ENCODE peak calls at places on chromosomes 3 and 15, in eight cellular contexts. T is hypothalamus; Q is CD8-positive, alpha-beta memory T cell; E is body of pancreas; O is AG20443; U is stimulated activated CD8-positive, alpha-beta memory T cell treated with anti-CD3 and anti-CD28 coated beads, Interleukin-7, amount 100 ng/mL, for 4 hours; M is epithelial cell of esophagus; N is RWPE1. C is an unnamed sample.

GRCh38 chr15:73753250-73754130 is at the start of gene INSYN1:
- DNase-seq in T (no peak), Q (no peak), E (peak), O (peak), U (no peak), M (peak), N (peak), C (no peak)

GRCh38 chr3:122080188-122080587 is 25.0 kb downstream of the CD86 start:
- DNase-seq in T (no peak), Q (no peak), E (no peak), O (no peak), U (no peak), M (no peak), N (no peak), C (no peak)

GRCh38 chr3:66585696-66586095 is 84.9 kb upstream of the LRIG1 start:
- DNase-seq in T (no peak), Q (no peak), E (no peak), O (no peak), U (no peak), M (peak), N (no peak), C (no peak)

GRCh38 chr3:29649815-29650547 is 369.1 kb downstream of the RBMS3 start:
- DNase-seq in T (no peak), Q (no peak), E (no peak), O (peak), U (no peak), M (peak), N (no peak), C (no peak)

GRCh38 chr3:126562737-126563276 is 4.1 kb upstream of the C3orf22 start:
- DNase-seq in T (no peak), Q (no peak), E (no peak), O (no peak), U (no peak), M (no peak), N (no peak), C (no peak)

GRCh38 chr3:25468866-25469319 is 40.8 kb downstream of the RARB start:
- DNase-seq in T (no peak), Q (no peak), E (peak), O (peak), U (no peak), M (peak), N (no peak), C (peak)

GRCh38 chr3:52196977-52197376 is 983 bp upstream of the ALAS1 start:
- DNase-seq in T (no peak), Q (no peak), E (peak), O (no peak), U (no peak), M (no peak), N (no peak), C (no peak)

GRCh38 chr3:135865085-135865484 is 100.4 kb upstream of the PPP2R3A start:
- DNase-seq in T (no peak), Q (no peak), E (no peak), O (no peak), U (no peak), M (peak), N (no peak), C (no peak)

GRCh38 chr3:42505849-42506410 is 3.5 kb downstream of the VIPR1 start:
- DNase-seq in T (no peak), Q (no peak), E (peak), O (no peak), U (no peak), M (no peak), N (no peak), C (no peak)

GRCh38 chr3:37898424-37898823 is 36.7 kb downstream of the CTDSPL start:
- DNase-seq in T (no peak), Q (no peak), E (no peak), O (no peak), U (no peak), M (no peak), N (no peak), C (no peak)

GRCh38 chr3:61449327-61450040 is 111.9 kb upstream of the PTPRG start:
- DNase-seq in T (no peak), Q (no peak), E (no peak), O (no peak), U (no peak), M (no peak), N (no peak), C (no peak)

GRCh38 chr15:94125131-94125530 is 106.2 kb upstream of the MCTP2 start:
- DNase-seq in T (no peak), Q (no peak), E (no peak), O (peak), U (no peak), M (no peak), N (no peak), C (no peak)

GRCh38 chr15:101189341-101189679 is 62.5 kb downstream of the CHSY1 start:
- DNase-seq in T (no peak), Q (no peak), E (no peak), O (no peak), U (no peak), M (no peak), N (no peak), C (no peak)

GRCh38 chr3:12922881-12923431 is 81.6 kb upstream of the RPL32 start:
- DNase-seq in T (no peak), Q (no peak), E (no peak), O (no peak), U (no peak), M (no peak), N (no peak), C (no peak)

GRCh38 chr3:138768126-138768525 is 66.6 kb downstream of the PIK3CB start:
- DNase-seq in T (no peak), Q (no peak), E (no peak), O (no peak), U (no peak), M (no peak), N (no peak), C (no peak)

GRCh38 chr3:101128786-101129185 is 135.6 kb upstream of the ABI3BP start:
- DNase-seq in T (no peak), Q (no peak), E (peak), O (no peak), U (no peak), M (peak), N (peak), C (no peak)

GRCh38 chr15:84598993-84599392 is 1.8 kb upstream of the ZSCAN2 start:
- DNase-seq in T (peak), Q (no peak), E (peak), O (peak), U (no peak), M (peak), N (peak), C (no peak)

GRCh38 chr3:158792709-158793108 is 9.1 kb upstream of the MFSD1 start:
- DNase-seq in T (no peak), Q (no peak), E (no peak), O (peak), U (no peak), M (peak), N (peak), C (no peak)

GRCh38 chr3:123687286-123687685 is 102.4 kb upstream of the HACD2 start:
- DNase-seq in T (no peak), Q (no peak), E (no peak), O (no peak), U (no peak), M (no peak), N (no peak), C (no peak)

GRCh38 chr15:101004986-101005747 is 86.0 kb downstream of the LRRK1 start:
- DNase-seq in T (no peak), Q (no peak), E (no peak), O (no peak), U (no peak), M (no peak), N (no peak), C (no peak)

GRCh38 chr3:97823503-97824004 is 1.7 kb downstream of the CRYBG3 start:
- DNase-seq in T (peak), Q (no peak), E (no peak), O (peak), U (no peak), M (no peak), N (no peak), C (peak)

GRCh38 chr3:174016186-174016585 is 618.6 kb downstream of the NLGN1 start:
- DNase-seq in T (no peak), Q (no peak), E (no peak), O (peak), U (no peak), M (peak), N (no peak), C (no peak)

GRCh38 chr3:36399933-36400332 is 19.6 kb downstream of the STAC start:
- DNase-seq in T (no peak), Q (no peak), E (no peak), O (no peak), U (no peak), M (no peak), N (no peak), C (no peak)

GRCh38 chr3:187678869-187679268 is 8.7 kb upstream of the SST start:
- DNase-seq in T (peak), Q (no peak), E (peak), O (peak), U (no peak), M (peak), N (peak), C (no peak)